ENCODE peak calls at places on chromosomes 13 and 19, in nine cellular contexts. W is suprapubic skin, L is K562, C is transverse colon, A is GM12878, Y is esophagus muscularis mucosa, V is stomach, T is upper lobe of left lung, K is H1. D is an unnamed sample.

GRCh38 chr13:73767747-73768315 is 366.4 kb downstream of the KLF12 start:
- DNase-seq in W (no peak), L (peak), C (no peak), A (no peak), Y (no peak), V (no peak), T (no peak), K (no peak), D (no peak)

GRCh38 chr13:83568019-83568418 is 314.3 kb downstream of the SLITRK1 start:
- DNase-seq in W (no peak), L (no peak), C (no peak), A (no peak), Y (no peak), V (no peak), T (no peak), K (no peak), D (no peak)

GRCh38 chr13:48750588-48751383 is 97.1 kb downstream of the CYSLTR2 start:
- DNase-seq in W (no peak), L (no peak), C (peak), A (no peak), Y (no peak), V (no peak), T (no peak), K (no peak), D (peak)

GRCh38 chr19:32041681-32042292 is 303.6 kb upstream of the ZNF507 start:
- DNase-seq in W (no peak), L (peak), C (peak), A (no peak), Y (no peak), V (no peak), T (peak), K (no peak), D (no peak)

GRCh38 chr13:23558675-23559536 is 11.3 kb upstream of the TNFRSF19 start:
- DNase-seq in W (no peak), L (no peak), C (no peak), A (no peak), Y (no peak), V (peak), T (peak), K (no peak), D (peak)

GRCh38 chr13:44818428-44818827 is 170.8 kb downstream of the NUFIP1 start:
- DNase-seq in W (no peak), L (no peak), C (no peak), A (no peak), Y (no peak), V (no peak), T (no peak), K (no peak), D (no peak)

GRCh38 chr13:44322928-44323327 is 50.7 kb upstream of the SERP2 start:
- DNase-seq in W (no peak), L (no peak), C (no peak), A (no peak), Y (no peak), V (no peak), T (peak), K (no peak), D (no peak)

GRCh38 chr13:84649853-84650252 is 767.6 kb upstream of the SLITRK1 start:
- DNase-seq in W (no peak), L (no peak), C (no peak), A (no peak), Y (no peak), V (no peak), T (no peak), K (no peak), D (no peak)

GRCh38 chr13:24670927-24671326 is 9.3 kb upstream of the ATP12A start:
- DNase-seq in W (no peak), L (peak), C (no peak), A (no peak), Y (no peak), V (no peak), T (no peak), K (no peak), D (no peak)

GRCh38 chr19:41958367-41959055 is 610 bp downstream of the RABAC1 start:
- DNase-seq in W (peak), L (peak), C (peak), A (no peak), Y (no peak), V (peak), T (peak), K (peak), D (peak)

GRCh38 chr13:37138169-37138568 is 32.7 kb upstream of the CSNK1A1L start:
- DNase-seq in W (no peak), L (no peak), C (no peak), A (no peak), Y (no peak), V (no peak), T (no peak), K (peak), D (no peak)

GRCh38 chr13:111066544-111066943 is 48.6 kb upstream of the ARHGEF7 start:
- DNase-seq in W (no peak), L (no peak), C (no peak), A (no peak), Y (peak), V (no peak), T (no peak), K (no peak), D (no peak)

GRCh38 chr13:111429064-111429558 is 108.7 kb downstream of the TEX29 start:
- DNase-seq in W (no peak), L (peak), C (peak), A (no peak), Y (no peak), V (no peak), T (no peak), K (no peak), D (no peak)

GRCh38 chr19:46756544-46756888 is 10.3 kb upstream of the STRN4 start:
- DNase-seq in W (no peak), L (no peak), C (no peak), A (no peak), Y (no peak), V (no peak), T (no peak), K (no peak), D (peak)

GRCh38 chr19:3132971-3133792 is 2.7 kb upstream of the GNA15 start:
- DNase-seq in W (no peak), L (peak), C (peak), A (peak), Y (no peak), V (no peak), T (peak), K (no peak), D (no peak)

GRCh38 chr19:58518261-58519086 is 1.1 kb downstream of the ZBTB45 start:
- DNase-seq in W (no peak), L (no peak), C (peak), A (no peak), Y (no peak), V (no peak), T (no peak), K (no peak), D (no peak)

GRCh38 chr13:27600712-27601111 is 19.6 kb downstream of the LNX2 start:
- DNase-seq in W (no peak), L (no peak), C (no peak), A (no peak), Y (no peak), V (no peak), T (no peak), K (no peak), D (no peak)

GRCh38 chr13:52879950-52880650 is 31.7 kb upstream of the PCDH8 start:
- DNase-seq in W (no peak), L (no peak), C (no peak), A (no peak), Y (no peak), V (no peak), T (no peak), K (peak), D (no peak)

GRCh38 chr19:39411832-39412099 is 703 bp upstream of the PLEKHG2 start:
- DNase-seq in W (peak), L (peak), C (peak), A (peak), Y (peak), V (peak), T (peak), K (no peak), D (peak)

GRCh38 chr13:22012676-22013075 is 341.8 kb downstream of the FGF9 start:
- DNase-seq in W (no peak), L (no peak), C (no peak), A (no peak), Y (no peak), V (no peak), T (no peak), K (no peak), D (no peak)

GRCh38 chr13:24671367-24672117 is 8.7 kb upstream of the ATP12A start:
- DNase-seq in W (no peak), L (peak), C (peak), A (no peak), Y (no peak), V (no peak), T (peak), K (no peak), D (peak)

GRCh38 chr19:48271531-48272151 is 1.8 kb downstream of the ZNF114 start:
- DNase-seq in W (peak), L (no peak), C (peak), A (no peak), Y (no peak), V (no peak), T (peak), K (peak), D (no peak)

GRCh38 chr13:68176486-68176885 is 946.4 kb upstream of the PCDH9 start:
- DNase-seq in W (no peak), L (no peak), C (no peak), A (no peak), Y (no peak), V (no peak), T (no peak), K (no peak), D (no peak)

GRCh38 chr13:74575729-74576125 is 441.5 kb upstream of the KLF12 start:
- DNase-seq in W (peak), L (peak), C (peak), A (no peak), Y (no peak), V (peak), T (peak), K (no peak), D (peak)

GRCh38 chr13:31236211-31236786 is 36.5 kb downstream of the B3GLCT start:
- DNase-seq in W (no peak), L (no peak), C (no peak), A (no peak), Y (no peak), V (no peak), T (no peak), K (no peak), D (no peak)

GRCh38 chr19:50203281-50204080 is at the start of gene MYH14:
- DNase-seq in W (no peak), L (peak), C (peak), A (no peak), Y (peak), V (peak), T (peak), K (peak), D (peak)

GRCh38 chr13:38796890-38797289 is 110.0 kb downstream of the FREM2 start:
- DNase-seq in W (no peak), L (no peak), C (no peak), A (no peak), Y (no peak), V (no peak), T (no peak), K (no peak), D (no peak)

GRCh38 chr13:21730186-21730880 is 59.5 kb downstream of the FGF9 start:
- DNase-seq in W (no peak), L (no peak), C (no peak), A (no peak), Y (peak), V (no peak), T (no peak), K (no peak), D (no peak)

GRCh38 chr19:38250821-38251563 is 5.2 kb downstream of the PPP1R14A start:
- DNase-seq in W (no peak), L (no peak), C (peak), A (no peak), Y (no peak), V (peak), T (peak), K (no peak), D (peak)

GRCh38 chr13:96817336-96817941 is 176.8 kb downstream of the OXGR1 start:
- DNase-seq in W (no peak), L (peak), C (no peak), A (no peak), Y (no peak), V (no peak), T (no peak), K (no peak), D (no peak)
- TF ChIP-seq EP300 in W (no peak), L (no peak), C (no peak), A (no peak), Y (no peak), V (no peak), T (no peak), K (no peak), D (no peak)

GRCh38 chr13:67095621-67096020 is 134.5 kb downstream of the PCDH9 start:
- DNase-seq in W (no peak), L (no peak), C (no peak), A (no peak), Y (no peak), V (no peak), T (no peak), K (no peak), D (no peak)
- TF ChIP-seq POLR2AphosphoS5 in W (no peak), L (no peak), C (no peak), A (no peak), Y (no peak), V (no peak), T (no peak), K (no peak), D (no peak)

GRCh38 chr13:99931462-99931861 is 40.1 kb downstream of the ZIC5 start:
- DNase-seq in W (no peak), L (no peak), C (no peak), A (no peak), Y (no peak), V (no peak), T (no peak), K (no peak), D (no peak)

GRCh38 chr13:99926014-99926731 is 45.4 kb downstream of the ZIC5 start:
- DNase-seq in W (no peak), L (no peak), C (peak), A (no peak), Y (no peak), V (peak), T (peak), K (no peak), D (no peak)

GRCh38 chr13:99932912-99933311 is 38.7 kb downstream of the ZIC5 start:
- DNase-seq in W (no peak), L (no peak), C (no peak), A (no peak), Y (no peak), V (no peak), T (no peak), K (no peak), D (no peak)

GRCh38 chr13:99929866-99930265 is 41.7 kb downstream of the ZIC5 start:
- DNase-seq in W (no peak), L (no peak), C (no peak), A (no peak), Y (no peak), V (no peak), T (no peak), K (no peak), D (no peak)

GRCh38 chr13:99930925-99931324 is 40.6 kb downstream of the ZIC5 start:
- DNase-seq in W (no peak), L (no peak), C (no peak), A (no peak), Y (no peak), V (no peak), T (no peak), K (no peak), D (no peak)
- TF ChIP-seq POLR2A in W (no peak), L (no peak), C (no peak), A (no peak), Y (no peak), V (no peak), T (no peak), K (no peak), D (no peak)

GRCh38 chr13:102944821-102945220 is 99.0 kb downstream of the ERCC5 start:
- DNase-seq in W (no peak), L (no peak), C (no peak), A (no peak), Y (peak), V (no peak), T (no peak), K (no peak), D (no peak)

GRCh38 chr13:102951808-102952207 is 106.0 kb downstream of the ERCC5 start:
- DNase-seq in W (no peak), L (no peak), C (no peak), A (no peak), Y (no peak), V (no peak), T (no peak), K (no peak), D (no peak)

GRCh38 chr13:102945324-102945815 is 99.5 kb downstream of the ERCC5 start:
- DNase-seq in W (no peak), L (no peak), C (no peak), A (no peak), Y (peak), V (no peak), T (no peak), K (no peak), D (no peak)

GRCh38 chr13:102948006-102948405 is 102.2 kb downstream of the ERCC5 start:
- DNase-seq in W (no peak), L (no peak), C (no peak), A (no peak), Y (no peak), V (no peak), T (no peak), K (no peak), D (no peak)
- TF ChIP-seq EP300 in W (no peak), L (no peak), C (no peak), A (no peak), Y (no peak), V (no peak), T (no peak), K (no peak), D (no peak)

GRCh38 chr19:1067341-1068103 is 555 bp downstream of the ARHGAP45 start:
- DNase-seq in W (no peak), L (peak), C (peak), A (no peak), Y (no peak), V (no peak), T (no peak), K (no peak), D (no peak)

GRCh38 chr19:1064661-1065605 is 2.0 kb upstream of the ARHGAP45 start:
- DNase-seq in W (no peak), L (no peak), C (peak), A (no peak), Y (no peak), V (peak), T (peak), K (no peak), D (no peak)

GRCh38 chr19:1066748-1067340 is at the start of gene ARHGAP45:
- DNase-seq in W (no peak), L (peak), C (peak), A (no peak), Y (no peak), V (peak), T (peak), K (no peak), D (no peak)

GRCh38 chr19:1065606-1066109 is 1.3 kb upstream of the ARHGAP45 start:
- DNase-seq in W (no peak), L (no peak), C (peak), A (no peak), Y (no peak), V (no peak), T (peak), K (no peak), D (no peak)

DNA sequence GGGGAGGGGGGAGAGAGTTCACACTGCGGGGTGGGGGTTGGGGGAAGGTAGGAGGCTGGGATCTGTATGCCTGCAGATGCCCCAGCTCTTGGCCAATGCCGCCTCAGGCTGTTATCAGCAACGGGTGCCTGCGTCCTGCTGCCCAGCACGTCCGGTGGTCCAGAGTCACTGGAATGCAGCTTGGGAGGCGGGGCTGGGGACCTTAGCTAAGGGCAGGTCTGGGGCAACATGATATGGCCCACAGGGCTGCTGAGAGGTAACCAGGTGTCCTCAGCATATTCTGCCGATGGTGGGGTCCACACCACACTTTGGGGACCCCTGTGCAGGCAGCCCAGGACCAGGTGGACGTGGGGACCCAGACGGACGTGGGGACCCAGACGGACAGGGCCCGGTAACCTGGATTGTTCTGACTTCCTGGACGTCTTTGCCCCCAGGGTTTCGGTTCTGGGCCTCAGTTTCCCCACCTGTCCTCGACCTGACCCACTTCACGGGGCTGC is 668 bp upstream of the ARHGAP45 start:
- DNase-seq in W (no peak), L (no peak), C (no peak), A (no peak), Y (no peak), V (no peak), T (no peak), K (no peak), D (no peak)
- TF ChIP-seq POLR2AphosphoS5 in W (no peak), L (no peak), C (no peak), A (no peak), Y (no peak), V (no peak), T (no peak), K (no peak), D (no peak)

DNA sequence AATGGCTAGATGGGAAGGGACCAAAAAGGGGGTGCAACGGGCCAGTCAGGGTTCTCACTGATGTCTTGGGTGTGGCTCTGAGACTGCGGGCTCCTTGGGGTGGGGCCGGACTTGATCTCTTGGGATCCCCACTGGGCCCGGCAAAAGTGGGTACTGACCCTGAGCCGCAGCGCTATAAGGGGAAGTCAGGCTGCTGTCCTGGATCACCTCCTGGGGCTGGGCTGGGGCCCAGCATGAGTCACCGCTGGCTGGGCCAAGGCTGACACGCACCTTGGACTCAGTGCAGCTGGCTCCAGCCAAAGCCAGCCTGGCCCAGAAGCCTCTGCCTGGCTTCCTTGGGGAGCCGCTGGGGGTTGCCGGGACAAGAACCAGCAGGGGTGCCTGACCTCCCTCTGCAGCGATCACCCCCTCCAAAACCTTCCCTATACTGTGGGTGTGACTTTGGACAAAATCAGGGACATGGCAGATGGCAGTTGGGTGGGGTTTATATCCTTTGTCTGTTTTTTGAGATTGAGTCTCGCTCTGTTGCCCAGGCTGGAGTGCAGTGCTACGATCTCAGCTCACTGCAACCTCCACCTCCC is 614 bp upstream of the IQCN start:
- DNase-seq in W (peak), L (peak), C (peak), A (no peak), Y (peak), V (peak), T (peak), K (no peak), D (peak)
- TF ChIP-seq POLR2A in W (peak), L (peak), C (peak), A (peak), Y (no peak), V (no peak), T (peak), K (peak), D (no peak)

GRCh38 chr13:39864221-39864620 is 208.8 kb downstream of the COG6 start:
- DNase-seq in W (no peak), L (no peak), C (no peak), A (no peak), Y (no peak), V (no peak), T (no peak), K (no peak), D (no peak)
- TF ChIP-seq EP300 in W (no peak), L (no peak), C (no peak), A (no peak), Y (no peak), V (no peak), T (no peak), K (no peak), D (no peak)